ENCODE peak calls at places on chromosomes 4 and X, in six cellular contexts. S, R, P, C, B and L are unnamed samples.

GRCh38 chrX:130829526-130830515 is 73.2 kb downstream of the ENOX2 start:
- DNase-seq in C (no peak), P (no peak), R (peak; percentile 60), B (no peak), S (no peak), L (no peak)

GRCh38 chr4:99633772-99634171 is 23.9 kb downstream of the C4orf54 start:
- DNase-seq in B (no peak), P (no peak), R (no peak), C (no peak), S (no peak), L (no peak)

GRCh38 chr4:186627226-186627865 is 72.0 kb upstream of the MTNR1A start:
- DNase-seq in C (no peak), B (no peak), S (no peak), R (no peak), P (no peak), L (no peak)

GRCh38 chr4:177938226-177938625 is 496.0 kb upstream of the AGA start:
- DNase-seq in C (no peak), S (no peak), B (no peak), R (no peak), P (no peak), L (no peak)

GRCh38 chrX:10989386-10989785 is 121.7 kb upstream of the HCCS start:
- DNase-seq in P (no peak), B (no peak), C (no peak), R (no peak), S (peak; percentile 23), L (no peak)

GRCh38 chrX:118770133-118770760 is 42.8 kb downstream of the IL13RA1 start:
- DNase-seq in S (no peak), B (no peak), R (no peak), C (no peak), P (no peak), L (no peak)

GRCh38 chr4:70930530-70931256 is 28.5 kb downstream of the MOB1B start:
- DNase-seq in B (no peak), S (no peak), C (no peak), R (no peak), P (no peak), L (no peak)

GRCh38 chr4:66014146-66014765 is 344.0 kb upstream of the EPHA5 start:
- DNase-seq in C (no peak), S (peak; percentile 56), R (no peak), P (no peak), B (no peak), L (no peak)

GRCh38 chr4:146255463-146255862 is 41.1 kb downstream of the REELD1 start:
- DNase-seq in R (no peak), P (peak; percentile 39), B (no peak), S (no peak), C (no peak), L (no peak)

GRCh38 chrX:90026730-90027129 is 105.0 kb downstream of the TGIF2LX start:
- DNase-seq in R (no peak), C (no peak), P (no peak), S (no peak), B (no peak), L (no peak)